ENCODE peak calls at places on chromosomes 11 and 22, in five cellular contexts. One of them, this sample, is unnamed.

GRCh38 chr11:37972691-37973090 is 1374.7 kb upstream of the RAG2 start:
- DNase-seq in substantia nigra: no peak
- DNase-seq in NCI-H2171 treated with DMSO at 0.1 percent for 48 hours: no peak
- DNase-seq in HFFc6: no peak
- DNase-seq in H1: no peak
- DNase-seq in this sample: no peak

GRCh38 chr22:36286096-36286957 is 33.4 kb downstream of the APOL1 start:
- DNase-seq in NCI-H2171 treated with DMSO at 0.1 percent for 48 hours: peak
- DNase-seq in H1: peak
- DNase-seq in HFFc6: peak
- DNase-seq in substantia nigra: peak
- DNase-seq in this sample: peak

GRCh38 chr11:126404367-126404766 is 48.9 kb downstream of the ST3GAL4 start:
- DNase-seq in substantia nigra: no peak
- DNase-seq in HFFc6: peak
- DNase-seq in H1: no peak
- DNase-seq in NCI-H2171 treated with DMSO at 0.1 percent for 48 hours: no peak
- DNase-seq in this sample: no peak

GRCh38 chr22:40679964-40680818 is 907 bp downstream of the MCHR1 start:
- DNase-seq in NCI-H2171 treated with DMSO at 0.1 percent for 48 hours: no peak
- DNase-seq in substantia nigra: no peak
- DNase-seq in H1: no peak
- DNase-seq in HFFc6: peak
- DNase-seq in this sample: peak

GRCh38 chr22:41531422-41531727 is 12.9 kb downstream of the POLR3H start:
- DNase-seq in H1: no peak
- DNase-seq in substantia nigra: no peak
- DNase-seq in HFFc6: no peak
- DNase-seq in NCI-H2171 treated with DMSO at 0.1 percent for 48 hours: no peak
- DNase-seq in this sample: no peak

GRCh38 chr22:36928181-36928580 is 14.8 kb downstream of the CSF2RB start:
- DNase-seq in HFFc6: no peak
- DNase-seq in substantia nigra: no peak
- DNase-seq in H1: no peak
- DNase-seq in NCI-H2171 treated with DMSO at 0.1 percent for 48 hours: no peak
- DNase-seq in this sample: no peak

GRCh38 chr11:16669799-16670415 is 68.5 kb upstream of the C11orf58 start:
- DNase-seq in H1: peak
- DNase-seq in NCI-H2171 treated with DMSO at 0.1 percent for 48 hours: no peak
- DNase-seq in HFFc6: no peak
- DNase-seq in substantia nigra: no peak
- DNase-seq in this sample: peak

GRCh38 chr11:62726156-62727006 is 876 bp downstream of the HNRNPUL2 start:
- DNase-seq in HFFc6: no peak
- DNase-seq in substantia nigra: no peak
- DNase-seq in NCI-H2171 treated with DMSO at 0.1 percent for 48 hours: no peak
- DNase-seq in H1: no peak
- DNase-seq in this sample: no peak

GRCh38 chr22:46672731-46673130 is 52.5 kb downstream of the GRAMD4 start:
- DNase-seq in substantia nigra: no peak
- DNase-seq in NCI-H2171 treated with DMSO at 0.1 percent for 48 hours: peak
- DNase-seq in HFFc6: no peak
- DNase-seq in H1: no peak
- DNase-seq in this sample: no peak

GRCh38 chr11:118961591-118961990 is 5.5 kb downstream of the UPK2 start:
- DNase-seq in NCI-H2171 treated with DMSO at 0.1 percent for 48 hours: no peak
- DNase-seq in H1: no peak
- DNase-seq in HFFc6: no peak
- DNase-seq in substantia nigra: no peak
- DNase-seq in this sample: no peak

GRCh38 chr11:110763249-110764011 is 51.2 kb upstream of the ARHGAP20 start:
- DNase-seq in substantia nigra: no peak
- DNase-seq in H1: no peak
- DNase-seq in NCI-H2171 treated with DMSO at 0.1 percent for 48 hours: peak
- DNase-seq in HFFc6: peak
- DNase-seq in this sample: no peak

GRCh38 chr11:73464347-73464746 is 88.1 kb downstream of the RELT start:
- DNase-seq in NCI-H2171 treated with DMSO at 0.1 percent for 48 hours: no peak
- DNase-seq in H1: no peak
- DNase-seq in substantia nigra: no peak
- DNase-seq in HFFc6: no peak
- DNase-seq in this sample: no peak

GRCh38 chr11:113638378-113638777 is 67.7 kb downstream of the TMPRSS5 start:
- DNase-seq in HFFc6: no peak
- DNase-seq in NCI-H2171 treated with DMSO at 0.1 percent for 48 hours: no peak
- DNase-seq in H1: no peak
- DNase-seq in substantia nigra: no peak
- DNase-seq in this sample: no peak

GRCh38 chr11:67484847-67485311 is 2.1 kb downstream of the AIP start:
- DNase-seq in HFFc6: no peak
- DNase-seq in H1: no peak
- DNase-seq in NCI-H2171 treated with DMSO at 0.1 percent for 48 hours: no peak
- DNase-seq in substantia nigra: peak
- DNase-seq in this sample: no peak

GRCh38 chr22:42901790-42902508 is 44.9 kb upstream of the ARFGAP3 start:
- DNase-seq in substantia nigra: no peak
- DNase-seq in NCI-H2171 treated with DMSO at 0.1 percent for 48 hours: peak
- DNase-seq in HFFc6: no peak
- DNase-seq in H1: no peak
- DNase-seq in this sample: no peak

GRCh38 chr22:32744560-32744959 is 56.9 kb upstream of the TIMP3 start:
- DNase-seq in HFFc6: no peak
- DNase-seq in H1: no peak
- DNase-seq in substantia nigra: no peak
- DNase-seq in NCI-H2171 treated with DMSO at 0.1 percent for 48 hours: no peak
- DNase-seq in this sample: no peak

GRCh38 chr22:24500251-24500820 is 5.2 kb downstream of the UPB1 start:
- DNase-seq in substantia nigra: no peak
- DNase-seq in HFFc6: no peak
- DNase-seq in NCI-H2171 treated with DMSO at 0.1 percent for 48 hours: no peak
- DNase-seq in H1: no peak
- DNase-seq in this sample: no peak

GRCh38 chr11:925496-926301 is at the start of gene AP2A2:
- DNase-seq in H1: peak
- DNase-seq in NCI-H2171 treated with DMSO at 0.1 percent for 48 hours: peak
- DNase-seq in substantia nigra: peak
- DNase-seq in HFFc6: peak
- DNase-seq in this sample: peak